ENCODE peak calls at places on chromosome 16, in six cellular contexts. I is mesendoderm, U is small intestine, V is MM.1S, R is H9, B is adrenal gland. H is an unnamed sample. For H3K4me1, the result is how much of the 10 kb centered on the place peaks cover.

GRCh38 chr16:80274576-80275191 is 266.1 kb upstream of the DYNLRB2 start:
- DNase-seq in I (no peak), U (no peak), V (no peak), R (no peak), B (no peak), H (no peak)

GRCh38 chr16:74830646-74831045 is 56.0 kb upstream of the FA2H start:
- DNase-seq in I (no peak), U (peak), V (no peak), R (no peak), B (no peak), H (no peak)

GRCh38 chr16:19513377-19514053 is 8.4 kb downstream of the GDE1 start:
- DNase-seq in I (no peak), U (peak), V (no peak), R (no peak), B (no peak), H (no peak)

GRCh38 chr16:87119168-87119567 is 198.0 kb downstream of the C16orf95 start:
- DNase-seq in I (no peak), U (no peak), V (no peak), R (no peak), B (no peak), H (no peak)

GRCh38 chr16:60991886-60992285 is 1044.4 kb downstream of the CDH8 start:
- DNase-seq in I (peak), U (no peak), V (no peak), R (no peak), B (no peak), H (no peak)

GRCh38 chr16:87740909-87741424 is 24.8 kb downstream of the KLHDC4 start:
- DNase-seq in I (no peak), U (no peak), V (no peak), R (no peak), B (no peak), H (no peak)

GRCh38 chr16:85864965-85865364 is 34.0 kb upstream of the IRF8 start:
- DNase-seq in I (no peak), U (no peak), V (no peak), R (no peak), B (no peak), H (no peak)

GRCh38 chr16:82684246-82684645 is 57.5 kb downstream of the CDH13 start:
- DNase-seq in I (no peak), U (no peak), V (no peak), R (no peak), B (no peak), H (no peak)

GRCh38 chr16:80936410-80936809 is 70.3 kb downstream of the CMC2 start:
- DNase-seq in I (no peak), U (no peak), V (no peak), R (no peak), B (no peak), H (no peak)

GRCh38 chr16:55379876-55380390 is 55.9 kb downstream of the IRX6 start:
- DNase-seq in I (no peak), U (no peak), V (no peak), R (no peak), B (no peak), H (no peak)

GRCh38 chr16:81136331-81137011 is 40.3 kb upstream of the GCSH start:
- DNase-seq in I (no peak), U (no peak), V (no peak), R (no peak), B (no peak), H (no peak)

GRCh38 chr16:71927383-71927782 is 32.1 kb downstream of the IST1 start:
- DNase-seq in I (peak), U (peak), V (no peak), R (no peak), B (peak), H (no peak)

GRCh38 chr16:64250866-64251265 is 871.0 kb downstream of the CDH11 start:
- DNase-seq in I (no peak), U (no peak), V (no peak), R (no peak), B (no peak), H (no peak)

GRCh38 chr16:69381231-69381630 is 4.6 kb downstream of the TERF2 start:
- DNase-seq in I (no peak), U (no peak), V (no peak), R (no peak), B (no peak), H (no peak)

GRCh38 chr16:75250809-75251279 is 580 bp downstream of the BCAR1 start:
- DNase-seq in I (no peak), U (peak), V (no peak), R (no peak), B (peak), H (no peak)

GRCh38 chr16:69325784-69326171 is 4.6 kb downstream of the PDF start:
- DNase-seq in I (no peak), U (no peak), V (no peak), R (no peak), B (peak), H (no peak)

GRCh38 chr16:88434353-88434690 is 18.8 kb upstream of the ZFPM1 start:
- DNase-seq in I (no peak), U (no peak), V (no peak), R (no peak), B (no peak), H (no peak)

GRCh38 chr16:49701867-49702494 is 153.9 kb downstream of the ZNF423 start:
- DNase-seq in I (peak), U (no peak), V (no peak), R (peak), B (peak), H (no peak)

GRCh38 chr16:63096857-63097256 is 1060.6 kb upstream of the CDH8 start:
- DNase-seq in I (no peak), U (no peak), V (no peak), R (no peak), B (no peak), H (no peak)

GRCh38 chr16:82603784-82604411 is 22.9 kb upstream of the CDH13 start:
- DNase-seq in I (peak), U (peak), V (no peak), R (peak), B (peak), H (no peak)

DNA sequence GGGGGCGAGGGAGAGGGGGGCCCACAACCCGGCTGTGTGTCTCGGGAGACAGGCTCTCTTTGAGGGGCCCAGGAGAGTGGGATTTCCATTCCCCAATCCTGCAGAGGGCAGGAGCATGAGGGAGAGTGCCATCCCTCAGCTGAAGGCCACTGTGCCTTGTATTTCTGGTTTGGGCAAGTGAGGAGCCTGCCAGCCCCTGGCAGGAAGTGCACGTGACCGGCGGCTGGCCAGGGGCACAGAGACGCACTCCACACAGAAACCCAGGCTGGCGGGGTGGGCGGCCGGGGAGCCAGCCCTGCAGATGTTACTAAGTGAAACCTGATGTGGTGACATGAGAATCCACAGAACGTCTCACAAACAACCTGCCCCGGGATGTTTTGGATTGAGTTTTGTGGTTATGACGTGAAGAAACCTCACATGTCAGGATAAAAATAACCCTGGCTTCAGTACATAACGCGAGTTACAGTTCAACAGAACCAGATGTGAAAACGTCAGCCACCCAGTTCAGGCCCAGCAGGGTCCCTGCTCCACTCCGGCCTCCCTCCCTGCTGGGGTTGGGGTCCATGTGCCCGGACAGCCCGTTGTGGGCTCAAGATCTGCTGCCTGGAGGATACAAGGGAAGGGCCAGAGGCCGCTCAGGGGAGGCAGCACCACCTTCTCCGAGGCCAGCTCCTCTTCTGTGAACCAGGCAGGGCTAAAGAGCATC is 51.7 kb upstream of the MTSS2 start:
- DNase-seq in I (no peak), U (peak), V (peak), R (no peak), B (peak), H (no peak)
- H3K4me1 ChIP-seq in I (under half), U (under half), V (under half), R (under half), B (under half), H (under half)

GRCh38 chr16:67540756-67541155 is 12.1 kb downstream of the RIPOR1 start:
- DNase-seq in I (no peak), U (no peak), V (no peak), R (no peak), B (no peak), H (no peak)
- H3K4me1 ChIP-seq in I (under half), U (under half), V (under half), R (under half), B (under half), H (under half)

DNA sequence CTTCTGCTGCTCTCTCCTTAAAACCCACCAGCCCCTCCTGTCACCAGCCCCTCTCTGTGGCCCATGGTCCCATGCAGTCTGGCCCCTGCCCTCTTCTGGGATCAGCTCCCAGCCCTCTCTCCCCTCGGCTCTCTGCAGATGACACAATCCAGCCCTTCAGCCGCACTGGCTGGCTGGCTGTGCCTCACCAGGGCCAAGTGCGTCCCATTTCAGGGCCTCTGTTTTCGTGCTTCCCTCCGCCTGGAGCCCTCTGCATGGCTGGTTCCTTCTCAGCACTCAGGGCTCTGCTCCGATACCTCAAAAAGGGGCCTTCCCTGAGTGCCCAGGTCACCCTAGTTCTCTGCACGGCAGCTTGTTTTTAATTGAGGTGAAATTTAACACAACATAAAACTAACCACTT is 124.3 kb downstream of the SOCS1 start:
- DNase-seq in I (no peak), U (no peak), V (no peak), R (peak), B (no peak), H (no peak)
- H3K4me1 ChIP-seq in I (under half), U (under half), V (under half), R (under half), B (under half), H (under half)

DNA sequence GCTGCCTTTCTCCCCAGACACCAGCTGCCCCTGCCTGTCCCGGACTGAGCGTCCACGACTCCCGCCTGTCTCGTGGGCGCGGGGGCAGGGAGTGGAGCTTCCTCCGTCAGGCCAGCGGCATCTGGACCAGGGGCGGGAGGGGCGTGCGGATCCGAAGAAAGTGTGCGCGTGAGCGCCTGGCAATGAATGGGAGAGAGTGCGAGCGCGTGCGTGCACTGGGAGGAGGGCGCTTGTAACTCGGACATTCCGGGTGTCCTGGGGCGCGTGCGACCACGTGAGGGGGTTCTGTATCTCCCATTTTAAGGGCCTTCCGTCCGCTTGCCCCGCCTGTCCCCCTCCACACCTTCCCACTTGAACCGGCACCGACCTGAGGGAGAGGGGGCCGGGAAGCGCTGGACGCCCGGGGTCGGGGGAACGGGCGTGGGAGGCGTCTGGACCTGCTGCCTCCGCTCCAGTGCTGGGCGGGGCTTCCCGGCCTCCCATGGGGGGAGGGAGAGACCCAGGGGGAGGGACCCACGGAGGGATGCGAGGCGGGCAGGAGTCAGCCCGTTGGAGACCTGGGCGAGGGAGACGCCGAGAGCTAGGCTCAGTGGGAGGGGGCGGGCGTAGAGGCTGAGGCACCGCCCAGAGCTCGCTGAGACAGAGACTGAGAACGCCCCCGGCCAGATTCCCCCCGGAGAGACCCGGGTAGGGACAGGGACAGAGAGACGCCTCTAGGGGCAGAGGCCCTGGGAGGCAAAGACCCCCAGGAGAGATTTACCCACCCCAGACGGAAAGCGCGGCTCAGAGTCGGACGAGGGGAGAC is at the start of gene KREMEN2:
- DNase-seq in I (peak), U (no peak), V (no peak), R (peak), B (no peak), H (no peak)
- H3K4me1 ChIP-seq in I (under half), U (under half), V (under half), R (under half), B (under half), H (under half)

GRCh38 chr16:29839822-29840221 is 19.6 kb downstream of the MVP start:
- DNase-seq in I (no peak), U (no peak), V (no peak), R (no peak), B (peak), H (no peak)

GRCh38 chr16:29834079-29834478 is 13.8 kb downstream of the MVP start:
- DNase-seq in I (no peak), U (no peak), V (no peak), R (no peak), B (no peak), H (no peak)

GRCh38 chr16:29837833-29838232 is 17.6 kb downstream of the MVP start:
- DNase-seq in I (no peak), U (no peak), V (no peak), R (no peak), B (no peak), H (no peak)

GRCh38 chr16:29835926-29836325 is 15.7 kb downstream of the MVP start:
- DNase-seq in I (no peak), U (no peak), V (no peak), R (no peak), B (no peak), H (no peak)

GRCh38 chr16:29836623-29837022 is 16.4 kb downstream of the MVP start:
- DNase-seq in I (no peak), U (no peak), V (no peak), R (no peak), B (no peak), H (no peak)
- H3K4me1 ChIP-seq in I (under half), U (under half), V (under half), R (under half), B (under half), H (under half)

GRCh38 chr16:2955779-2956565 is 8.1 kb upstream of the KREMEN2 start:
- DNase-seq in I (no peak), U (no peak), V (no peak), R (peak), B (no peak), H (no peak)

GRCh38 chr16:2954228-2954627 is 9.8 kb upstream of the KREMEN2 start:
- DNase-seq in I (peak), U (no peak), V (peak), R (peak), B (no peak), H (no peak)

GRCh38 chr16:2955438-2955778 is 8.7 kb upstream of the KREMEN2 start:
- DNase-seq in I (no peak), U (no peak), V (no peak), R (no peak), B (no peak), H (no peak)

GRCh38 chr16:2954647-2955381 is 9.3 kb upstream of the KREMEN2 start:
- DNase-seq in I (no peak), U (peak), V (no peak), R (peak), B (no peak), H (no peak)

GRCh38 chr16:2956566-2956956 is 7.5 kb upstream of the KREMEN2 start:
- DNase-seq in I (no peak), U (no peak), V (no peak), R (peak), B (no peak), H (no peak)
- H3K4me1 ChIP-seq in I (under half), U (under half), V (under half), R (under half), B (under half), H (under half)

GRCh38 chr16:4372578-4373355 is 1.1 kb downstream of the VASN start:
- DNase-seq in I (peak), U (no peak), V (no peak), R (no peak), B (peak), H (no peak)
- H3K4me1 ChIP-seq in I (under half), U (under half), V (under half), R (under half), B (under half), H (under half)

DNA sequence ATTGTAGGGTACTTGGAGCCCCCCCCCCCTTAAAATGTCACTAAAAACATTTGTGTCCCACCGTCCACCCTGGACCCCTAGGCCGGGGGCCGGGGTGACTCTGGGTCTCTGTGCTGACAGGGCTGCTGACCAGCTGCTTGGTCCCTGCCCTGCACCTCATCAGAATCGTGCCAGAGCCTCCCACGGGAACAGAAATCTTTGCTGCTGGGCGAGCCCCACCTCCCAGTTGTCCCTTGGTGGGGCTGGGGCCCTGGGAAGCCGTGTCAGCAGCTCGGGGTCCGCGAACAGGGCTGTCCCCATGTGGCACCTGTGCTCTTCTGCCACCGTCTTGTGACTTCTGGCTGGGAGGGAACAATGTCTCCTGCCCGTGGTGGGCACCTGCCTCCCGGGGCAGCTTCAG is 18.5 kb downstream of the KCTD5 start:
- DNase-seq in I (no peak), U (no peak), V (no peak), R (no peak), B (no peak), H (no peak)
- H3K4me1 ChIP-seq in I (under half), U (under half), V (under half), R (under half), B (under half), H (under half)

GRCh38 chr16:48602357-48603014 is 7.5 kb downstream of the N4BP1 start:
- DNase-seq in I (no peak), U (no peak), V (no peak), R (no peak), B (no peak), H (no peak)

GRCh38 chr16:48605518-48606110 is 4.4 kb downstream of the N4BP1 start:
- DNase-seq in I (no peak), U (no peak), V (no peak), R (no peak), B (no peak), H (no peak)

GRCh38 chr16:48608452-48608851 is 1.5 kb downstream of the N4BP1 start:
- DNase-seq in I (peak), U (peak), V (peak), R (no peak), B (no peak), H (no peak)

GRCh38 chr16:48607056-48607825 is 2.7 kb downstream of the N4BP1 start:
- DNase-seq in I (no peak), U (peak), V (no peak), R (no peak), B (no peak), H (no peak)

DNA sequence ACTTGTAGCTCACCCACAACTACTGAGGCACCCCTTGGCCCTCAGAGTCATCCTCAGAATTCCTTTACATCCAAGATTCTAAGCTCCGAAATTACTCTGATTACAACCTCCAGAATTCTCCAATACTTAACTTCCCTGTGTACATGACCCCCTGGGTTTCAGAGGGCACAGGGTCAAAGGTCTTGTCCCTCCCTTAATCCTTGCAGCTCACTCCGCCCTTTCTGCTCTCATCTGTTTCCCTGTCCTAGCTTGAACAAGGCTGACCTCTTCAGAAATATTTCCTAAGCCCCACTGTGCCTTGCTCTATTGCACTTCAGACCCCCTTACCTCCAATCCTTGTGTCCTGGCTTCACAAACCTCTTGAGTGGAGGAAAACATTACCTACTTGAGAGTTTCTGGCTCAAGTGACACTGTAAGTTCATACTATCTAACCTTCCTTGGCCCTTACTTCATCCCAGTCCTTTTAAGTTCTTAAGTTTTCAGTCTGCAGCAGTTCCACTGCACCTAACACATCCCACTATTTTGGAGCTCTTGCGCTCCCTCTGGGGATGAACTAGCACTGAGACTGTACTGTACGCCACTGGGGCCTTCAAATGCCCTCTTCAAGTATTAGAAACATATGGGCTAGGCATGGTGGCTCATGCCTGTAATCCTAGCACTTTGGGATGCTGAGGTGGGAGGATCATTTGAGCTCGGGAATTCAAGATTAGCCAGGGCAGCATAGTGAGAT is 6.2 kb downstream of the N4BP1 start:
- DNase-seq in I (no peak), U (peak), V (no peak), R (no peak), B (no peak), H (no peak)
- H3K4me1 ChIP-seq in I (under half), U (under half), V (under half), R (under half), B (under half), H (under half)

H was measured in DND-41.